ENCODE peak calls at places on chromosomes 6 and 20, in five cellular contexts. One of them, this sample, is unnamed.

GRCh38 chr6:11096109-11096508 is 2.5 kb downstream of the SMIM13 start:
- DNase-seq in HepG2: peak
- DNase-seq in K562: peak
- DNase-seq in SK-N-SH: peak
- DNase-seq in GM12878: no peak
- DNase-seq in this sample: peak

GRCh38 chr20:12925214-12925755 is 83.5 kb upstream of the SPTLC3 start:
- DNase-seq in HepG2: peak
- DNase-seq in K562: peak
- DNase-seq in SK-N-SH: peak
- DNase-seq in GM12878: peak
- DNase-seq in this sample: peak

GRCh38 chr6:18147160-18147559 is 7.7 kb downstream of the TPMT start:
- DNase-seq in HepG2: peak
- DNase-seq in K562: no peak
- DNase-seq in SK-N-SH: no peak
- DNase-seq in GM12878: no peak
- DNase-seq in this sample: peak

GRCh38 chr6:34689742-34690141 is 6.8 kb downstream of the ILRUN start:
- DNase-seq in HepG2: no peak
- DNase-seq in K562: no peak
- DNase-seq in SK-N-SH: no peak
- DNase-seq in GM12878: no peak
- DNase-seq in this sample: no peak

GRCh38 chr6:121826156-121826810 is 390.8 kb downstream of the GJA1 start:
- DNase-seq in HepG2: no peak
- DNase-seq in K562: no peak
- DNase-seq in SK-N-SH: no peak
- DNase-seq in GM12878: no peak
- DNase-seq in this sample: peak

GRCh38 chr6:152233547-152234320 is 403.4 kb downstream of the SYNE1 start:
- DNase-seq in HepG2: no peak
- DNase-seq in K562: no peak
- DNase-seq in SK-N-SH: no peak
- DNase-seq in GM12878: no peak
- DNase-seq in this sample: no peak

GRCh38 chr6:14524319-14524718 is 406.7 kb downstream of the CD83 start:
- DNase-seq in HepG2: no peak
- DNase-seq in K562: no peak
- DNase-seq in SK-N-SH: peak
- DNase-seq in GM12878: no peak
- DNase-seq in this sample: peak

GRCh38 chr20:23046431-23046830 is 3.0 kb downstream of the THBD start:
- DNase-seq in HepG2: no peak
- DNase-seq in K562: no peak
- DNase-seq in SK-N-SH: no peak
- DNase-seq in GM12878: no peak
- DNase-seq in this sample: no peak

GRCh38 chr6:61192610-61193009 is 1093.4 kb downstream of the KHDRBS2 start:
- DNase-seq in HepG2: no peak
- DNase-seq in K562: no peak
- DNase-seq in SK-N-SH: no peak
- DNase-seq in GM12878: no peak
- DNase-seq in this sample: no peak

GRCh38 chr20:54078296-54078695 is 7.9 kb upstream of the BCAS1 start:
- DNase-seq in HepG2: peak
- DNase-seq in K562: no peak
- DNase-seq in SK-N-SH: no peak
- DNase-seq in GM12878: no peak
- DNase-seq in this sample: no peak

GRCh38 chr6:40671338-40672050 is 84.3 kb upstream of the LRFN2 start:
- DNase-seq in HepG2: peak
- DNase-seq in K562: no peak
- DNase-seq in SK-N-SH: no peak
- DNase-seq in GM12878: no peak
- DNase-seq in this sample: no peak

GRCh38 chr6:8481727-8482126 is 46.4 kb upstream of the SLC35B3 start:
- DNase-seq in HepG2: no peak
- DNase-seq in K562: peak
- DNase-seq in SK-N-SH: no peak
- DNase-seq in GM12878: no peak
- DNase-seq in this sample: no peak

GRCh38 chr20:51910202-51911050 is 108.1 kb upstream of the SALL4 start:
- DNase-seq in HepG2: no peak
- DNase-seq in K562: no peak
- DNase-seq in SK-N-SH: peak
- DNase-seq in GM12878: no peak
- DNase-seq in this sample: peak

GRCh38 chr6:26599591-26599990 is 2.8 kb downstream of the ABT1 start:
- DNase-seq in HepG2: no peak
- DNase-seq in K562: no peak
- DNase-seq in SK-N-SH: no peak
- DNase-seq in GM12878: no peak
- DNase-seq in this sample: no peak

GRCh38 chr20:56005389-56005715 is at the start of gene CBLN4:
- DNase-seq in HepG2: no peak
- DNase-seq in K562: no peak
- DNase-seq in SK-N-SH: no peak
- DNase-seq in GM12878: no peak
- DNase-seq in this sample: no peak

GRCh38 chr20:46544576-46544975 is 5.9 kb downstream of the OCSTAMP start:
- DNase-seq in HepG2: peak
- DNase-seq in K562: no peak
- DNase-seq in SK-N-SH: no peak
- DNase-seq in GM12878: no peak
- DNase-seq in this sample: peak

GRCh38 chr20:371755-372542 is 8.6 kb upstream of the TRIB3 start:
- DNase-seq in HepG2: peak
- DNase-seq in K562: peak
- DNase-seq in SK-N-SH: no peak
- DNase-seq in GM12878: no peak
- DNase-seq in this sample: peak

GRCh38 chr6:26317503-26317902 is 47.5 kb upstream of the BTN3A2 start:
- DNase-seq in HepG2: no peak
- DNase-seq in K562: no peak
- DNase-seq in SK-N-SH: no peak
- DNase-seq in GM12878: no peak
- DNase-seq in this sample: no peak

GRCh38 chr20:23358923-23359572 is 2.9 kb upstream of the GZF1 start:
- DNase-seq in HepG2: peak
- DNase-seq in K562: peak
- DNase-seq in SK-N-SH: no peak
- DNase-seq in GM12878: no peak
- DNase-seq in this sample: no peak

GRCh38 chr6:70706491-70707123 is 38.9 kb downstream of the SMAP1 start:
- DNase-seq in HepG2: peak
- DNase-seq in K562: peak
- DNase-seq in SK-N-SH: peak
- DNase-seq in GM12878: no peak
- DNase-seq in this sample: peak

GRCh38 chr6:144007779-144008500 is at the start of gene PLAGL1:
- DNase-seq in HepG2: peak
- DNase-seq in K562: peak
- DNase-seq in SK-N-SH: peak
- DNase-seq in GM12878: no peak
- DNase-seq in this sample: peak

GRCh38 chr20:5767493-5768098 is 17.4 kb downstream of the SHLD1 start:
- DNase-seq in HepG2: no peak
- DNase-seq in K562: no peak
- DNase-seq in SK-N-SH: no peak
- DNase-seq in GM12878: no peak
- DNase-seq in this sample: no peak
- H3K27ac ChIP-seq in HepG2: no peak
- H3K27ac ChIP-seq in K562: no peak
- H3K27ac ChIP-seq in SK-N-SH: no peak
- H3K27ac ChIP-seq in GM12878: peak
- H3K27ac ChIP-seq in this sample: no peak

GRCh38 chr6:63807056-63807455 is 171.5 kb downstream of the PHF3 start:
- DNase-seq in HepG2: no peak
- DNase-seq in K562: no peak
- DNase-seq in SK-N-SH: no peak
- DNase-seq in GM12878: no peak
- DNase-seq in this sample: no peak
- H3K9ac ChIP-seq in HepG2: no peak
- H3K9ac ChIP-seq in K562: no peak
- H3K9ac ChIP-seq in SK-N-SH: no peak
- H3K9ac ChIP-seq in GM12878: no peak
- H3K9ac ChIP-seq in this sample: no peak

DNA sequence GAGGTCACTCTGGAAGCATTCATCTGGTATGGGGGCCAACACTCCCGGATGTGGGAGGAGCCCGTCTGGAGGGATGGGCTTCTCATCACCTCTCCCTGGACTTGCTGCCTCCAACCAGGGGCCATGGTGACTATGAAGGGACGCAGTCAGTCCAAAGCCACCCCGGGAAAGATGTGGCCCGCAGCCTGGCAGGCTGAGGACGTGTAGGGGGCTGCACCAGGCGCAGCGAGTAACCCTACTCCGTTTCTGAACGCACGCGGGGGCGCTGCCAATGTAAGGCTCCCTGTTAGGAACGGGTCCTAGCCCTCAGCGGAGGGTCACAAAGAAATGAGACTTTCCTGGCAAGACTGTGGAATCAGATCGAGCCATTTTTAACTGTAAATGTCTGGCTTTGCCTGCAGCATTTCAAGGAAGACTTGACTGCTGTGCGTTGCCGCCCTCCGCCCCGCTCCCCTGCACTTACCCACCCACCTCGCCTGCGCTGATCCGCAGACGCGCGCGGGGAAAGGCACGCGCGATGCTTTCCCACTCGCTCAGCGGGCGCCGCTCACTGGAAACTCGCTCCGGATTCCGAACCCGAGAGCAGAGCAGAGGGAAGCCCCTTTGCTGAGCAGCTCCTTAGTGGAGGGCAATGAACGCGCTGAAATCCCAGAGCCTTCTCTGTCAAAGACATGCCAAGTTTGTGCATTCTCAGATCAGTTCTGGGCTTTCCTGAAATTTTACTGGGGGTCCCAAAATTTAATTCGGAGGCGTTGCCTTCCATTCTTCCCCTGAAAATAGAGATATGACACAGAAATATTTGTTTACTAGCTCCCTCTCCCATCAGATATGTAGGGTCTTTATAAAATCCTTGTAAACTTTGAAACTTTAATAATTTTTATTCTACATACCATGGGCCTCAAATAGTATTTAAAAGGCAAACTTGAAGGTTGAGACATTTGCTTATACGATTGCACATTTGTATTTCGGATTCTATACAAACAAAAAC is 54.9 kb downstream of the IL20RA start:
- DNase-seq in HepG2: no peak
- DNase-seq in K562: no peak
- DNase-seq in SK-N-SH: peak
- DNase-seq in GM12878: no peak
- DNase-seq in this sample: no peak
- TF ChIP-seq SMC3 in HepG2: no peak
- TF ChIP-seq SMC3 in K562: no peak
- TF ChIP-seq SMC3 in SK-N-SH: peak
- TF ChIP-seq SMC3 in GM12878: no peak
- TF ChIP-seq SMC3 in this sample: no peak

DNA sequence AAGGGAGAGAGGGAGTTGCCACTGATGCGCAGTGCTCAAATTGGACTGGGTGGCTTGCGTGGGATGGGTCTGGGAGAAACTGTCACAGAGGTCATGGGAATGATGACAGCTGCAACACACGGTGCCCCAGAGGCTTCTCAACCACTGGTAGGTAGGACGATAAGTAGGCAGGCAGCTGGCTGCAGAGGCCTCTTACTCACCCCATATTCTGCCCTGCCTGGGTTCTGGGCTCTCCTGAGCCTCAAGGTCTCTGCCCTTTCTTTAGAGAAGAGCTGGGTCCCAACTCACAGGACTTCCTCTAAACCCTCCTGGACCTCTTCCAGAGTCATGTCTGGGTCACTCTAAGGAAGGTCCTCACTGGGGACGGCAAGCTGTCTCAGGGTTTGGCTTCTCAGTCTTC is 37.2 kb upstream of the RNF24 start:
- DNase-seq in HepG2: no peak
- DNase-seq in K562: no peak
- DNase-seq in SK-N-SH: no peak
- DNase-seq in GM12878: no peak
- DNase-seq in this sample: no peak
- H3K27ac ChIP-seq in HepG2: no peak
- H3K27ac ChIP-seq in K562: no peak
- H3K27ac ChIP-seq in SK-N-SH: no peak
- H3K27ac ChIP-seq in GM12878: no peak
- H3K27ac ChIP-seq in this sample: no peak

DNA sequence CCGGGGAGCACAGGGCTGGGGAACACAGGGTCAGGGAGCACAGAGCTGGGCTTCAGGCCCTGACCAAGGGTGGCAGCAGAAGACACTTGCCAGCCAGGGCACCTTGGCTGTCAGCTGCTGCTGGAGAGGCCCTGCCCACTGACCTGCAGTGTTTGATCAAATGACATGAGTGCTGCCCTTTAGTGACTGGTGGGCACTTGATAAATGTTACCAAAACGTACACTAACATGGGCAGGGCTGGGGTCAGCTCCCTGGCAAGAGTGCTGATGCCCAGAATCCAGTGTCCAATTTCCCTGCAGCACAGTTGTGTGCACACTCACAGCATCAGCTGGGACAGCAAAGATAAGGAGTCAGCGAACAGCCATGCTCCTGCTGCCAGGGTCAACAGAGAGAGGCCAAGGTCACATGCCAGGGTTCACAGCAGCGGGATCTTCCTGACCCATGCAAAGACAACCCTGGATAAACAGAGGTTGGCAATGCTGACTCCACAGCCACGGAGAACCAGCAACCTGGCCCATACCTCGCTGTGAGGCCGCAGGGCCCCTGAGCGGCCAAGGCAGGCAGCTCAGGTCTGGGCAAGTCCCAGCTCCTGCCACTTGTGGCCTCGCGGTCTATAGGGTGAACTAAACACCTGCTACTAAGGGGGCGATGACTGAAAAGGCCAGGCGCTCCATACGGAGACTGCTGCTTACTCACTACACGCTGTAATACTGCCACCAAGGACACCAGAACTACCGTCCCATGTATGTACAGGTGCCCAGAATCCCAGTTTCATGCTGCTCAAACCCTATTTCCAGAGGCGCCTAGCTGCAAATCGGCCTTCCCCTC is 46.3 kb downstream of the NINL start:
- DNase-seq in HepG2: peak
- DNase-seq in K562: no peak
- DNase-seq in SK-N-SH: no peak
- DNase-seq in GM12878: no peak
- DNase-seq in this sample: no peak
- H3K9ac ChIP-seq in HepG2: peak
- H3K9ac ChIP-seq in K562: no peak
- H3K9ac ChIP-seq in SK-N-SH: no peak
- H3K9ac ChIP-seq in GM12878: no peak
- H3K9ac ChIP-seq in this sample: no peak

This sample was measured in IMR-90.